ENCODE peak calls at places on chromosome 1, in seven cellular contexts. R is NCI-H345, O is RPMI7951, N is anterior cingulate cortex, F is body of pancreas, H is ovary, B is iPS-NIHi11. D is an unnamed sample.

GRCh38 chr1:216447898-216448568 is 24.8 kb upstream of the USH2A start:
- DNase-seq in R (peak), H (no peak), B (no peak), F (no peak), N (no peak), O (no peak), D (no peak)

GRCh38 chr1:213686003-213686582 is 301.7 kb upstream of the PROX1 start:
- DNase-seq in N (no peak), H (no peak), R (no peak), F (no peak), O (no peak), B (no peak), D (no peak)

GRCh38 chr1:152486400-152487006 is 24.1 kb upstream of the LCE5A start:
- DNase-seq in O (no peak), N (no peak), H (no peak), B (no peak), R (no peak), F (no peak), D (no peak)

GRCh38 chr1:156682166-156682890 is 5.1 kb upstream of the NES start:
- DNase-seq in N (no peak), H (no peak), B (no peak), O (no peak), R (no peak), F (no peak), D (no peak)

GRCh38 chr1:86872086-86872485 is 41.8 kb downstream of the SELENOF start:
- DNase-seq in H (no peak), B (no peak), N (no peak), R (peak), F (no peak), O (no peak), D (no peak)

GRCh38 chr1:28132110-28132897 is 43.9 kb upstream of the EYA3 start:
- DNase-seq in O (no peak), F (no peak), B (no peak), N (no peak), R (no peak), H (no peak), D (peak)

GRCh38 chr1:59033761-59034160 is 249.9 kb upstream of the JUN start:
- DNase-seq in F (no peak), H (no peak), B (no peak), O (no peak), N (no peak), R (no peak), D (no peak)

GRCh38 chr1:150973258-150973825 is 1.3 kb downstream of the CERS2 start:
- DNase-seq in O (peak), H (peak), F (no peak), B (no peak), N (no peak), R (no peak), D (no peak)

GRCh38 chr1:62832276-62832675 is 48.3 kb downstream of the ATG4C start:
- DNase-seq in R (no peak), B (no peak), O (no peak), F (no peak), H (no peak), N (no peak), D (no peak)

GRCh38 chr1:31752952-31753351 is 11.2 kb downstream of the ADGRB2 start:
- DNase-seq in B (no peak), O (no peak), R (peak), F (no peak), H (no peak), N (peak), D (no peak)

GRCh38 chr1:43951021-43951985 is 4.6 kb downstream of the IPO13 start:
- DNase-seq in F (no peak), O (peak), H (no peak), R (no peak), N (no peak), B (no peak), D (no peak)

GRCh38 chr1:87560137-87560536 is 231.5 kb downstream of the LMO4 start:
- DNase-seq in B (no peak), N (no peak), R (no peak), F (no peak), H (no peak), O (no peak), D (no peak)

GRCh38 chr1:89566761-89567174 is 42.1 kb downstream of the LRRC8B start:
- DNase-seq in H (peak), N (peak), F (peak), O (no peak), R (no peak), B (peak), D (no peak)

GRCh38 chr1:164380893-164381292 is 178.1 kb upstream of the PBX1 start:
- DNase-seq in F (peak), R (no peak), B (peak), O (no peak), H (no peak), N (no peak), D (no peak)

GRCh38 chr1:90959352-90960206 is 62.3 kb downstream of the ZNF644 start:
- DNase-seq in B (no peak), H (no peak), O (peak), F (no peak), R (no peak), N (no peak), D (no peak)

GRCh38 chr1:172112573-172112972 is 271.3 kb downstream of the DNM3 start:
- DNase-seq in R (no peak), B (no peak), F (no peak), H (no peak), N (no peak), O (peak), D (no peak)

GRCh38 chr1:117794073-117794472 is 135.3 kb downstream of the GDAP2 start:
- DNase-seq in O (peak), B (no peak), N (no peak), H (no peak), R (no peak), F (no peak), D (no peak)

GRCh38 chr1:27623327-27624212 is 11.4 kb downstream of the FGR start:
- DNase-seq in B (no peak), H (no peak), N (no peak), R (no peak), O (no peak), F (no peak), D (no peak)

GRCh38 chr1:164561007-164561406 is 2.0 kb downstream of the PBX1 start:
- DNase-seq in F (no peak), H (no peak), B (no peak), R (no peak), O (no peak), N (no peak), D (no peak)

GRCh38 chr1:170707959-170708666 is 44.2 kb downstream of the PRRX1 start:
- DNase-seq in O (peak), R (no peak), H (no peak), F (no peak), B (no peak), N (no peak), D (no peak)

GRCh38 chr1:164983023-164983650 is 373.4 kb downstream of the LMX1A start:
- DNase-seq in F (no peak), R (no peak), H (no peak), N (no peak), B (no peak), O (no peak), D (no peak)

GRCh38 chr1:89974211-89974610 is 20.7 kb upstream of the ZNF326 start:
- DNase-seq in F (no peak), H (no peak), B (no peak), O (peak), N (no peak), R (no peak), D (no peak)

GRCh38 chr1:44485229-44485932 is 80.3 kb downstream of the RNF220 start:
- DNase-seq in F (no peak), O (peak), R (no peak), N (peak), B (no peak), H (no peak), D (peak)

GRCh38 chr1:241697640-241698018 is 45.5 kb downstream of the WDR64 start:
- DNase-seq in F (no peak), N (no peak), O (no peak), B (no peak), R (no peak), H (no peak), D (no peak)

GRCh38 chr1:62131093-62131725 is 63.4 kb upstream of the L1TD1 start:
- DNase-seq in R (peak), B (peak), N (peak), O (peak), H (no peak), F (peak), D (no peak)

GRCh38 chr1:101301446-101301845 is 64.6 kb downstream of the S1PR1 start:
- DNase-seq in B (no peak), R (no peak), F (no peak), O (no peak), H (no peak), N (no peak), D (no peak)

GRCh38 chr1:55931272-55931940 is 648.0 kb downstream of the PLPP3 start:
- DNase-seq in F (no peak), N (peak), H (no peak), O (peak), R (no peak), B (no peak), D (no peak)

GRCh38 chr1:194295690-194296089 is 1109.3 kb upstream of the B3GALT2 start:
- DNase-seq in O (no peak), R (no peak), B (peak), F (no peak), N (no peak), H (no peak), D (no peak)